ENCODE peak calls at places on chromosomes 6 and 20, in nine cellular contexts. F is lower lobe of right lung, A is body of pancreas, L is mammary epithelial cell, C is upper lobe of right lung, H is right lobe of liver, S is endothelial cell of umbilical vein, I is A549, X is spleen. O is an unnamed sample. For H3K4me1 and H3K9me3, the result is how much of the 10 kb centered on the place peaks cover.

GRCh38 chr6:162108041-162108440 is 619.5 kb downstream of the PRKN start:
- DNase-seq in S (no peak), X (no peak), H (no peak), C (no peak), L (no peak), I (no peak), F (no peak), A (no peak), O (no peak)

GRCh38 chr6:162344935-162345599 is 382.5 kb downstream of the PRKN start:
- DNase-seq in S (no peak), H (no peak), L (peak), X (no peak), A (no peak), F (no peak), C (no peak), I (no peak), O (no peak)

GRCh38 chr20:17674722-17675518 is 7.1 kb downstream of the RRBP1 start:
- DNase-seq in F (no peak), S (no peak), I (no peak), H (no peak), X (no peak), C (no peak), A (no peak), L (no peak), O (peak)

GRCh38 chr6:10719386-10720228 is 3.3 kb upstream of the TMEM14C start:
- DNase-seq in I (no peak), X (no peak), H (peak), F (no peak), L (no peak), S (peak), A (no peak), C (peak), O (peak)

GRCh38 chr6:90483116-90483839 is 103.6 kb downstream of the MAP3K7 start:
- DNase-seq in A (no peak), S (no peak), F (no peak), L (peak), H (no peak), C (no peak), X (no peak), I (no peak), O (no peak)

GRCh38 chr6:168508903-168509302 is 67.9 kb downstream of the SMOC2 start:
- DNase-seq in I (no peak), S (no peak), A (no peak), X (no peak), C (no peak), L (no peak), F (no peak), H (no peak), O (no peak)

GRCh38 chr20:17568972-17569471 is 853 bp upstream of the DSTN start:
- DNase-seq in A (peak), C (peak), X (peak), F (peak), H (peak), L (peak), S (peak), I (peak), O (peak)

GRCh38 chr6:159724778-159725177 is 2.5 kb upstream of the WTAP start:
- DNase-seq in A (no peak), F (no peak), H (no peak), L (no peak), C (no peak), S (no peak), I (no peak), X (no peak), O (no peak)

GRCh38 chr6:56940977-56941376 is 13.9 kb upstream of the BEND6 start:
- DNase-seq in I (no peak), X (no peak), S (no peak), F (no peak), A (no peak), L (no peak), H (no peak), C (no peak), O (no peak)

GRCh38 chr6:5095236-5095635 is 10.1 kb downstream of the PPP1R3G start:
- DNase-seq in X (no peak), A (no peak), L (no peak), S (no peak), H (no peak), F (no peak), I (no peak), C (no peak), O (no peak)

GRCh38 chr6:74879234-74879633 is 326.6 kb downstream of the COL12A1 start:
- DNase-seq in F (no peak), I (no peak), X (no peak), L (peak), H (no peak), C (no peak), S (no peak), A (no peak), O (no peak)

GRCh38 chr20:31841928-31842327 is 3.5 kb downstream of the FOXS1 start:
- DNase-seq in C (no peak), I (peak), S (peak), L (no peak), A (peak), X (no peak), F (no peak), H (no peak), O (no peak)

GRCh38 chr20:55538261-55538908 is 466.9 kb downstream of the CBLN4 start:
- DNase-seq in S (no peak), L (peak), C (no peak), A (no peak), I (no peak), X (no peak), F (no peak), H (no peak), O (no peak)

GRCh38 chr6:165713845-165714466 is 50.9 kb upstream of the PDE10A start:
- DNase-seq in S (no peak), F (no peak), L (no peak), A (no peak), X (no peak), I (no peak), C (no peak), H (no peak), O (no peak)

GRCh38 chr6:117263353-117263927 is 1.9 kb upstream of the VGLL2 start:
- DNase-seq in C (no peak), I (no peak), S (no peak), A (no peak), X (no peak), F (no peak), L (no peak), H (no peak), O (no peak)

GRCh38 chr6:166355552-166355951 is 13.2 kb upstream of the SFT2D1 start:
- DNase-seq in C (no peak), H (no peak), A (no peak), S (no peak), F (no peak), X (no peak), I (no peak), L (no peak), O (no peak)

GRCh38 chr6:137743493-137743892 is 123.6 kb upstream of the TNFAIP3 start:
- DNase-seq in H (no peak), I (no peak), X (no peak), L (peak), S (no peak), A (no peak), F (no peak), C (no peak), O (no peak)

GRCh38 chr6:33317668-33318425 is at the start of gene ZBTB22:
- DNase-seq in F (peak), C (peak), X (peak), S (peak), H (peak), I (peak), A (peak), L (peak), O (peak)

GRCh38 chr6:134063966-134064445 is 11.6 kb upstream of the SLC2A12 start:
- DNase-seq in L (peak), X (no peak), I (peak), C (no peak), H (no peak), F (no peak), S (peak), A (peak), O (peak)

GRCh38 chr6:160215232-160215631 is 43.4 kb downstream of the SLC22A2 start:
- DNase-seq in F (no peak), H (no peak), X (no peak), I (no peak), L (peak), S (no peak), C (no peak), A (no peak), O (no peak)

GRCh38 chr6:88426005-88426404 is 259.9 kb upstream of the CNR1 start:
- DNase-seq in L (no peak), F (no peak), A (no peak), X (no peak), C (no peak), H (no peak), S (no peak), I (no peak), O (no peak)

GRCh38 chr6:51963980-51964379 is 123.4 kb downstream of the PKHD1 start:
- DNase-seq in X (no peak), L (no peak), I (no peak), H (no peak), S (no peak), F (no peak), C (no peak), A (no peak), O (no peak)

GRCh38 chr6:79911992-79912391 is 35.4 kb downstream of the ELOVL4 start:
- DNase-seq in I (no peak), F (no peak), L (no peak), H (no peak), X (no peak), C (no peak), S (no peak), A (no peak), O (no peak)

GRCh38 chr20:35601021-35601973 is 14.3 kb upstream of the SPAG4 start:
- DNase-seq in H (peak), A (peak), I (peak), L (peak), C (peak), S (peak), X (peak), F (peak), O (peak)

GRCh38 chr6:111809264-111809663 is 64.0 kb downstream of the FYN start:
- DNase-seq in H (no peak), A (no peak), C (no peak), L (no peak), X (no peak), F (no peak), S (no peak), I (no peak), O (no peak)

GRCh38 chr6:83459663-83460062 is 28.8 kb upstream of the ME1 start:
- DNase-seq in C (no peak), A (no peak), L (peak), F (no peak), S (no peak), X (no peak), I (no peak), H (no peak), O (no peak)

GRCh38 chr20:51350941-51351631 is 191.4 kb downstream of the NFATC2 start:
- DNase-seq in L (no peak), X (peak), I (no peak), A (no peak), C (no peak), H (no peak), F (no peak), S (peak), O (no peak)

GRCh38 chr6:29850011-29850553 is 22.5 kb downstream of the HLA-G start:
- DNase-seq in I (no peak), S (no peak), C (no peak), A (no peak), F (no peak), X (no peak), H (no peak), L (peak), O (peak)

GRCh38 chr6:31395832-31396231 is 7.6 kb upstream of the MICA start:
- DNase-seq in F (no peak), S (no peak), I (no peak), H (no peak), L (no peak), A (no peak), C (no peak), X (no peak), O (no peak)
- H3K27ac ChIP-seq in F (no peak), S (peak), I (no peak), H (no peak), L (no peak), A (no peak), C (no peak), X (no peak), O (no peak)

DNA sequence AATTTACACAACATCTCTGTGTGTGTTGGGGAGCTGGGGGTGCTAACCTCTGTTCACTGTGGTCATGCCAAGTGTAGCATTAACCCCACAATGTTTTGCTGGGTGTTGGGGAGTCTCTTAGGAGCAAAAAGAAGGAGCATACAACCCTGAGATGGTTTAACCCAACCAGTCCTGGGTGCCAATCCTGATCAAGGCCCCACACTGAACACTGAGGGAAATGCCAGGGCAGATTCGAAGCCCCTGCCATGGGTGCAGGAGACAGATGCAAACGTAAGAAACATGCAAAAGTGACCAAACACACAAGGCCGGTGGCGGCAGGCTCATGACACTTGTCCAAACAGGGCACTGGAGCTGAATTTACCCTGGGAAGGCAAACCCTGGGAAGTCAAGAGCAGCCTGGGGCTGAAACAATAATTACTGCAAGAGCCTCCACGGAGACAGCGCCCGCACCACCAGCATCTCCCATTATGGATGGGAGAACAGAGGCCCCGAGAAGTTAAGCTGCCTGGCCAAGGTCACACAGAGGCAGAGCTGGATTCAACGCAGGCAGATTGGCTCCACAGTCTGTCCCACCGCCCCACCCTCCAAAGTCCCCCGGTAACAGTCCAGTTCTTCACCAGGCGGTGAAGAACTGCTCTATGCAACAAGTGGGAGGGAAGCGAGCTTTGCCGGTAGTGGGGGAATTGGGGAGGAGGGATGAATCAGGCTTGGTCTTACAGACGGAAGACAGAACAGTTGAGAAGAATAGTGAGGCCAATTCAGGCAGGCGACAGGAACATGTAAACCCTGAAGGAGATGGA is 8.5 kb downstream of the ACSS1 start:
- DNase-seq in F (no peak), C (no peak), I (no peak), H (no peak), L (no peak), S (no peak), A (no peak), X (peak), O (no peak)
- H3K4me1 ChIP-seq in F (half or more), C (half or more), I (under half), H (under half), L (under half), S (under half), A (half or more), X (under half), O (half or more)

DNA sequence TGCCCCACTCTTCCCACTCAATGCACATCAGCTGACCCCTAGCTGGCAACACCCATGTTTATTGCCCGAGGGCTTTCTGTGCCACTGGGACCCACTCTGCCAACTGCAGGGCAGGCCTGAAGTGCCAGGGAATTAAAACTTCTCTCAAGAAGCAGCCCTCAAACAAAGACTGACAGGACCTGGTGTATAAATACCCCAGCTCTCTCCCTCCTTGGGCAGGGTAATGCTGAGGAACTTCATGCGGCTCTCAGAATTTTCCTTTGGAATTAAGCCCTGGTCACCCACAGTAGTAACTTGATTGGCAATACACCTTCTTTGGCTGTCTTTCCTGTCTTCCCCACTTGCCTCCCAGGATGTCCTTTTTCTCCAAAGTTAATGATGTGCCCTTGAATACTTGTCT is 5.3 kb upstream of the GDAP1L1 start:
- DNase-seq in F (no peak), A (no peak), I (no peak), C (no peak), X (no peak), L (no peak), S (no peak), H (no peak), O (no peak)
- H3K9me3 ChIP-seq in F (under half), A (under half), I (under half), C (under half), X (under half), L (under half), S (under half), H (under half), O (under half)

GRCh38 chr20:23774081-23774480 is 23.3 kb upstream of the CST1 start:
- DNase-seq in X (no peak), A (no peak), C (no peak), S (no peak), L (peak), F (no peak), H (no peak), I (no peak), O (no peak)
- H3K27ac ChIP-seq in X (no peak), A (no peak), C (no peak), S (no peak), L (no peak), F (no peak), H (no peak), I (no peak), O (no peak)

DNA sequence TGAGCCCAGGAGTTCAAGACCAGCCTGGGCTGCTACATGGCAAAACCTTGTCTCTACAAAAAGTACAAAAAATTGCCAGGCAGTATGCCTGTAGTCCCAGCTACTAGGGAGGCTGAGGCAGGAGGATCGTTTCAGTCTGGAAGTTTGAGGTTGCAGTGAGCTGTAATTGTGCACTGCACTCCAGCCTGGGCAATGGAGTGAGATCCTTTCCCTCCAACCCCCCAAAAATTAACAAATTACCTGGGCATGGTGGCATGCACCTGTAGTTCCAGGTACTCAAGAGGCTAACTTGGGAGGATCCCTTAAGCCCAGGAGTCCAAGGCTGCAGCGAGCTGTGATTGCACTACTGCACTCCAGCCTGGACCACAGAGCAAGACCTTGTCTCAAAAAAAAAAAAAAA is 29.4 kb upstream of the GMPR start:
- DNase-seq in I (no peak), H (no peak), L (no peak), C (no peak), X (no peak), F (no peak), A (no peak), S (no peak), O (no peak)
- H3K4me1 ChIP-seq in I (under half), H (under half), L (under half), C (under half), X (under half), F (under half), A (under half), S (under half), O (under half)